ENCODE peak calls at places on chromosome 10, in five cellular contexts. Z is T1000; G is activated CD4-positive, alpha-beta T cell treated with anti-CD3 and anti-CD28 coated beads for 24 hours; R is NCI-H1092 treated with DMSO at 0.1 percent for 48 hours; D is GM12891. E is an unnamed sample.

GRCh38 chr10:28710227-28710889 is 33.0 kb downstream of the BAMBI start:
- DNase-seq in Z (no peak), G (no peak), R (no peak), D (no peak), E (no peak)

GRCh38 chr10:97138174-97138573 is 47.6 kb downstream of the SLIT1 start:
- DNase-seq in Z (no peak), G (no peak), R (no peak), D (no peak), E (no peak)

GRCh38 chr10:10056958-10057357 is 960.7 kb upstream of the CELF2 start:
- DNase-seq in Z (no peak), G (no peak), R (no peak), D (no peak), E (no peak)

GRCh38 chr10:6607187-6607586 is 27.1 kb upstream of the PRKCQ start:
- DNase-seq in Z (no peak), G (no peak), R (no peak), D (no peak), E (no peak)

GRCh38 chr10:7874864-7875263 is 56.6 kb downstream of the TAF3 start:
- DNase-seq in Z (no peak), G (no peak), R (no peak), D (no peak), E (no peak)

GRCh38 chr10:67608001-67608400 is 88.0 kb downstream of the CTNNA3 start:
- DNase-seq in Z (no peak), G (no peak), R (no peak), D (no peak), E (no peak)

GRCh38 chr10:26567349-26567721 is 129.2 kb downstream of the APBB1IP start:
- DNase-seq in Z (no peak), G (no peak), R (peak; percentile 8), D (no peak), E (no peak)

GRCh38 chr10:36362257-36362656 is 720.2 kb upstream of the FZD8 start:
- DNase-seq in Z (no peak), G (no peak), R (no peak), D (no peak), E (no peak)

GRCh38 chr10:96665306-96665705 is 55.0 kb downstream of the PIK3AP1 start:
- DNase-seq in Z (no peak), G (no peak), R (no peak), D (no peak), E (no peak)

GRCh38 chr10:103540722-103541121 is 47.2 kb downstream of the NEURL1 start:
- DNase-seq in Z (no peak), G (no peak), R (no peak), D (no peak), E (no peak)

GRCh38 chr10:49081532-49082275 is 33.6 kb downstream of the VSTM4 start:
- DNase-seq in Z (no peak), G (no peak), R (peak; percentile 57), D (no peak), E (no peak)

GRCh38 chr10:119370046-119370770 is 162.8 kb downstream of the GRK5 start:
- DNase-seq in Z (peak; percentile 23), G (no peak), R (no peak), D (no peak), E (no peak)

GRCh38 chr10:120575411-120575810 is 118.4 kb downstream of the PLPP4 start:
- DNase-seq in Z (no peak), G (no peak), R (no peak), D (no peak), E (no peak)

GRCh38 chr10:126455036-126455765 is 66.9 kb upstream of the ADAM12 start:
- DNase-seq in Z (no peak), G (no peak), R (no peak), D (no peak), E (no peak)

GRCh38 chr10:100307716-100308115 is 21.2 kb upstream of the BLOC1S2 start:
- DNase-seq in Z (no peak), G (no peak), R (no peak), D (no peak), E (no peak)

GRCh38 chr10:97875391-97875790 is 25.7 kb downstream of the GOLGA7B start:
- DNase-seq in Z (no peak), G (no peak), R (no peak), D (no peak), E (no peak)

GRCh38 chr10:132975976-132976682 is 33.8 kb upstream of the CFAP46 start:
- DNase-seq in Z (no peak), G (no peak), R (no peak), D (no peak), E (no peak)

GRCh38 chr10:86226801-86227201 is 139.8 kb downstream of the GRID1 start:
- DNase-seq in Z (no peak), G (no peak), R (no peak), D (no peak), E (no peak)

GRCh38 chr10:1807924-1808323 is 70.6 kb upstream of the ADARB2 start:
- DNase-seq in Z (no peak), G (no peak), R (no peak), D (no peak), E (no peak)

GRCh38 chr10:82914655-82915136 is 1039.7 kb downstream of the NRG3 start:
- DNase-seq in Z (no peak), G (no peak), R (no peak), D (no peak), E (no peak)

GRCh38 chr10:80413152-80413996 is 5.0 kb downstream of the PRXL2A start:
- DNase-seq in Z (peak; percentile 81), G (no peak), R (no peak), D (no peak), E (no peak)

GRCh38 chr10:96415150-96415895 is 56.5 kb upstream of the OPALIN start:
- DNase-seq in Z (no peak), G (no peak), R (no peak), D (no peak), E (no peak)

GRCh38 chr10:84493951-84494848 is 165.8 kb downstream of the CCSER2 start:
- DNase-seq in Z (peak; percentile 57), G (no peak), R (no peak), D (no peak), E (no peak)

GRCh38 chr10:61835069-61835908 is 66.2 kb upstream of the ARID5B start:
- DNase-seq in Z (peak; percentile 22), G (no peak), R (peak; percentile 25), D (peak; percentile 10), E (no peak)

GRCh38 chr10:129342385-129342784 is 124.7 kb upstream of the MGMT start:
- DNase-seq in Z (no peak), G (no peak), R (no peak), D (no peak), E (no peak)

GRCh38 chr10:113610636-113611601 is 52.9 kb downstream of the NRAP start:
- DNase-seq in Z (no peak), G (no peak), R (no peak), D (no peak), E (no peak)

GRCh38 chr10:72173267-72173634 is 42.6 kb upstream of the ANAPC16 start:
- DNase-seq in Z (no peak), G (no peak), R (no peak), D (no peak), E (no peak)

GRCh38 chr10:34580643-34581042 is 234.5 kb downstream of the PARD3 start:
- DNase-seq in Z (no peak), G (no peak), R (no peak), D (no peak), E (no peak)

GRCh38 chr10:75546004-75546403 is 114.6 kb downstream of the LRMDA start:
- DNase-seq in Z (no peak), G (no peak), R (no peak), D (no peak), E (no peak)

GRCh38 chr10:80453392-80453714 is 757 bp upstream of the TSPAN14 start:
- DNase-seq in Z (no peak), G (no peak), R (no peak), D (no peak), E (no peak)

GRCh38 chr10:27950165-27950564 is 48.7 kb downstream of the ODAD2 start:
- DNase-seq in Z (no peak), G (no peak), R (no peak), D (no peak), E (no peak)

GRCh38 chr10:110493832-110494426 is 3.8 kb upstream of the DUSP5 start:
- DNase-seq in Z (no peak), G (no peak), R (no peak), D (no peak), E (no peak)

GRCh38 chr10:126569513-126570447 is 100.7 kb downstream of the C10orf90 start:
- DNase-seq in Z (peak; percentile 21), G (no peak), R (no peak), D (no peak), E (no peak)

GRCh38 chr10:13809447-13809846 is 222.7 kb downstream of the PRPF18 start:
- DNase-seq in Z (no peak), G (no peak), R (no peak), D (no peak), E (no peak)

E was measured in T-cell.